ENCODE peak calls at places on chromosomes 6 and 20, in six cellular contexts. K, G, I, T, V and Q are unnamed samples.

GRCh38 chr20:58148891-58149290 is 79.6 kb downstream of the ANKRD60 start:
- DNase-seq in K (no peak), G (no peak), I (no peak), T (no peak), V (no peak), Q (no peak)

GRCh38 chr6:25007269-25007699 is 71.5 kb upstream of the RIPOR2 start:
- DNase-seq in K (no peak), G (no peak), I (no peak), T (no peak), V (no peak), Q (no peak)

GRCh38 chr20:39879296-39879695 is 809.7 kb downstream of the MAFB start:
- DNase-seq in K (no peak), G (no peak), I (no peak), T (no peak), V (no peak), Q (no peak)

GRCh38 chr6:43032326-43032725 is 10.9 kb downstream of the RRP36 start:
- DNase-seq in K (no peak), G (no peak), I (no peak), T (no peak), V (no peak), Q (no peak)

GRCh38 chr20:41318271-41318649 is 729 bp upstream of the ZHX3 start:
- DNase-seq in K (no peak), G (no peak), I (peak; percentile 39), T (no peak), V (no peak), Q (no peak)

GRCh38 chr6:159971341-159972178 is 2.7 kb downstream of the IGF2R start:
- DNase-seq in K (no peak), G (no peak), I (no peak), T (no peak), V (no peak), Q (no peak)

GRCh38 chr20:63441777-63442493 is 30.5 kb downstream of the KCNQ2 start:
- DNase-seq in K (peak; percentile 57), G (peak; percentile 26), I (peak; percentile 58), T (peak; percentile 41), V (peak; percentile 41), Q (peak; percentile 66)

GRCh38 chr6:149896491-149896890 is 1.4 kb downstream of the RAET1E start:
- DNase-seq in K (no peak), G (no peak), I (no peak), T (peak; percentile 18), V (no peak), Q (no peak)

GRCh38 chr20:36236786-36237121 is 476 bp downstream of the AAR2 start:
- DNase-seq in K (no peak), G (no peak), I (no peak), T (no peak), V (no peak), Q (no peak)

GRCh38 chr6:156250593-156250992 is 526.6 kb upstream of the ARID1B start:
- DNase-seq in K (no peak), G (no peak), I (no peak), T (no peak), V (no peak), Q (no peak)

GRCh38 chr20:438581-439469 is 23.5 kb downstream of the TBC1D20 start:
- DNase-seq in K (no peak), G (peak; percentile 13), I (no peak), T (peak; percentile 55), V (no peak), Q (no peak)

GRCh38 chr6:33199687-33200233 is 705 bp downstream of the RXRB start:
- DNase-seq in K (peak; percentile 53), G (no peak), I (peak; percentile 88), T (peak; percentile 53), V (peak; percentile 97), Q (peak; percentile 94)

GRCh38 chr6:169026175-169026574 is 227.5 kb downstream of the THBS2 start:
- DNase-seq in K (no peak), G (no peak), I (no peak), T (no peak), V (no peak), Q (no peak)
- TF ChIP-seq MYC in K (no peak), G (no peak), I (no peak), T (no peak), V (no peak), Q (no peak)

GRCh38 chr20:13220194-13220856 is 749 bp upstream of the ISM1 start:
- DNase-seq in K (peak; percentile 55), G (no peak), I (no peak), T (peak; percentile 24), V (no peak), Q (no peak)
- H3K4me3 ChIP-seq in K (peak overlapping the region; percentile 86), G (no peak overlapping the region), I (peak overlapping the region; percentile 77), T (no peak overlapping the region), V (no peak overlapping the region), Q (no peak overlapping the region)

DNA sequence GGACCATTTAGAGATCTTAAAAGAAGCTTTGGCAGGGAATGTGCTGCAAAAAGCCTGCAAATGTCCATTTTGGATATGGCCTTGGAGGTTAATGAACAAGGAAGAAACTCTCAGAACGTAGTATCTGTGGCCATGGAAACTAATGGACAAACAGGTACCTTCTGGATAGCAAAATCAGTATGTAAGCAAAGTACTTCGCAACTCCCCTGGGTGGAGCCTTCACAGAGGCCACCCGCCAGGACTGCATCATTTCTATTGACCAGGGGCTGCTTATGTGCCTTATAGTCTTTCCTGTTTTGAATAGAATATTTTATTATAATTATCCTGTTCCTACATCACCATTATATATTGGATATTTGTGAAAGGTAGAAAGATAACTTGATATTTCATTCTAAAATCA is 510.8 kb upstream of the SYNCRIP start:
- DNase-seq in K (no peak), G (no peak), I (no peak), T (no peak), V (no peak), Q (no peak)
- TF ChIP-seq MYC in K (no peak), G (no peak), I (no peak), T (no peak), V (no peak), Q (no peak)

GRCh38 chr6:27667016-27667415 is 194.1 kb upstream of the ZNF184 start:
- DNase-seq in K (no peak), G (no peak), I (no peak), T (no peak), V (no peak), Q (no peak)
- H3K4me3 ChIP-seq in K (peak overlapping the region; percentile 63), G (peak overlapping the region; percentile 67), I (peak overlapping the region; percentile 64), T (no peak overlapping the region), V (peak overlapping the region; percentile 53), Q (peak overlapping the region; percentile 79)

GRCh38 chr6:39228111-39228971 is 934 bp downstream of the KCNK5 start:
- DNase-seq in K (no peak), G (no peak), I (no peak), T (no peak), V (no peak), Q (peak; percentile 54)
- TF ChIP-seq MYC in K (no peak), G (no peak), I (no peak), T (no peak), V (no peak), Q (no peak)

GRCh38 chr6:11731423-11731822 is 47.2 kb downstream of the ADTRP start:
- DNase-seq in K (no peak), G (no peak), I (peak; percentile 22), T (no peak), V (no peak), Q (no peak)
- H3K4me3 ChIP-seq in K (no peak overlapping the region), G (peak overlapping the region; percentile 33), I (no peak overlapping the region), T (no peak overlapping the region), V (no peak overlapping the region), Q (peak overlapping the region; percentile 23)